ENCODE peak calls at places on chromosomes 5 and 9, in four cellular contexts. K is SK-MEL-5; L is heart right ventricle; G is CD4-positive, alpha-beta T cell. Y is an unnamed sample.

GRCh38 chr9:121884057-121884512 is 209.0 kb downstream of the TTLL11 start:
- DNase-seq in L (no peak), K (no peak), G (no peak), Y (no peak)

GRCh38 chr9:133707065-133707760 is 30.9 kb downstream of the SARDH start:
- DNase-seq in L (peak), K (no peak), G (no peak), Y (no peak)

GRCh38 chr9:70111641-70112236 is 68.1 kb downstream of the MAMDC2 start:
- DNase-seq in L (no peak), G (no peak), K (peak), Y (no peak)

GRCh38 chr9:112176410-112177010 is 1.4 kb upstream of the SUSD1 start:
- DNase-seq in L (no peak), K (no peak), G (no peak), Y (no peak)

GRCh38 chr5:545641-546375 is 21.6 kb upstream of the SLC9A3 start:
- DNase-seq in K (no peak), G (no peak), L (peak), Y (peak)

GRCh38 chr5:7446913-7447312 is 51.0 kb downstream of the ADCY2 start:
- DNase-seq in G (no peak), K (no peak), L (no peak), Y (no peak)

GRCh38 chr5:133408322-133408721 is 204.0 kb downstream of the FSTL4 start:
- DNase-seq in L (no peak), K (no peak), G (no peak), Y (no peak)

GRCh38 chr5:53373420-53374188 is 106.8 kb upstream of the FST start:
- DNase-seq in K (peak), L (no peak), G (no peak), Y (no peak)

GRCh38 chr5:177427919-177428573 is 1.6 kb downstream of the GRK6 start:
- DNase-seq in G (no peak), K (no peak), L (no peak), Y (peak)

GRCh38 chr5:158364367-158364766 is 505.4 kb upstream of the CLINT1 start:
- DNase-seq in G (no peak), L (no peak), K (peak), Y (no peak)

GRCh38 chr9:88872171-88872946 is 118.9 kb upstream of the S1PR3 start:
- DNase-seq in G (no peak), K (no peak), L (no peak), Y (no peak)

GRCh38 chr5:43772601-43773031 is 169.6 kb downstream of the NNT start:
- DNase-seq in G (no peak), K (peak), L (no peak), Y (no peak)

GRCh38 chr9:24545285-24545684 is 412 bp downstream of the IZUMO3 start:
- DNase-seq in L (no peak), K (no peak), G (no peak), Y (no peak)

GRCh38 chr5:55853271-55853670 is 2.1 kb downstream of the IL31RA start:
- DNase-seq in G (no peak), L (no peak), K (no peak), Y (no peak)

GRCh38 chr5:179720222-179720621 is 12.4 kb upstream of the MAML1 start:
- DNase-seq in L (no peak), G (no peak), K (no peak), Y (no peak)

GRCh38 chr5:1186351-1187233 is 14.8 kb upstream of the SLC6A19 start:
- DNase-seq in L (no peak), G (no peak), K (peak), Y (no peak)

GRCh38 chr9:112443200-112443599 is 43.4 kb upstream of the KIAA1958 start:
- DNase-seq in L (no peak), K (peak), G (no peak), Y (no peak)

GRCh38 chr5:84752780-84753179 is 368.1 kb upstream of the EDIL3 start:
- DNase-seq in L (no peak), K (no peak), G (no peak), Y (no peak)

GRCh38 chr5:94469889-94470288 is 148.5 kb downstream of the KIAA0825 start:
- DNase-seq in L (no peak), G (no peak), K (no peak), Y (no peak)

GRCh38 chr5:74290634-74291033 is 349.9 kb downstream of the ENC1 start:
- DNase-seq in G (no peak), L (no peak), K (no peak), Y (no peak)

GRCh38 chr5:102711525-102712240 is 43.4 kb upstream of the PAM start:
- DNase-seq in K (peak), L (no peak), G (no peak), Y (no peak)

GRCh38 chr9:136726631-136727191 is 14.3 kb downstream of the DIPK1B start:
- DNase-seq in L (no peak), K (no peak), G (no peak), Y (no peak)

GRCh38 chr9:122334916-122335315 is 35.9 kb upstream of the PTGS1 start:
- DNase-seq in L (no peak), G (no peak), K (no peak), Y (no peak)

Y was measured in activated CD4-positive, CD25-positive, alpha-beta regulatory T cell treated with anti-CD3 and anti-CD28 coated beads, Interleukin-2, amount 50 U/mL, for 72 hours.